ENCODE peak calls at places on chromosomes 3 and 15, in ten cellular contexts. B is PC-9, I is AG10803, J is IMR-90, C is GM12865, G is left ventricle myocardium inferior, M is adrenal gland, A is osteoblast, V is right atrium auricular region, N is psoas muscle. E is an unnamed sample.

GRCh38 chr3:153621988-153622387 is 460.0 kb downstream of the RAP2B start:
- DNase-seq in V (no peak), G (no peak), C (peak; percentile 62), A (no peak), N (no peak), J (no peak), M (no peak), I (no peak), B (no peak), E (no peak)

GRCh38 chr3:187551419-187551818 is 118.8 kb downstream of the SST start:
- DNase-seq in A (no peak), V (no peak), B (no peak), I (peak; percentile 80), M (no peak), J (peak; percentile 6), C (no peak), G (no peak), N (no peak), E (no peak)

GRCh38 chr3:71171246-71171645 is 412.3 kb downstream of the FOXP1 start:
- DNase-seq in B (no peak), V (no peak), C (no peak), A (no peak), G (no peak), I (no peak), M (no peak), J (no peak), N (no peak), E (no peak)

GRCh38 chr15:87764461-87765236 is 491.9 kb downstream of the NTRK3 start:
- DNase-seq in A (peak; percentile 81), M (no peak), C (no peak), N (no peak), B (no peak), G (no peak), J (peak; percentile 72), V (no peak), I (peak; percentile 90), E (peak; percentile 63)

GRCh38 chr3:129620828-129621605 is 14.5 kb upstream of the PLXND1 start:
- DNase-seq in J (no peak), M (peak; percentile 24), I (no peak), B (no peak), G (no peak), A (peak; percentile 53), N (no peak), C (no peak), V (no peak), E (no peak)

GRCh38 chr15:43777293-43777819 is 590 bp upstream of the ELL3 start:
- DNase-seq in B (peak; percentile 77), A (peak; percentile 80), J (peak; percentile 55), C (peak; percentile 93), N (peak; percentile 76), M (peak; percentile 84), I (peak; percentile 60), G (peak; percentile 77), V (peak; percentile 83), E (peak; percentile 75)

GRCh38 chr3:67863869-67864268 is 209.5 kb upstream of the SUCLG2 start:
- DNase-seq in M (no peak), B (no peak), G (no peak), N (no peak), J (peak; percentile 16), C (peak; percentile 9), I (no peak), A (no peak), V (no peak), E (no peak)

GRCh38 chr3:178847170-178847569 is 224.4 kb downstream of the ZMAT3 start:
- DNase-seq in M (no peak), C (no peak), A (no peak), G (no peak), B (no peak), J (no peak), I (peak; percentile 19), N (no peak), V (no peak), E (peak; percentile 19)

GRCh38 chr3:183515968-183516851 is 39.3 kb downstream of the KLHL6 start:
- DNase-seq in V (no peak), M (no peak), B (no peak), N (no peak), A (no peak), G (no peak), I (no peak), C (peak; percentile 87), J (no peak), E (no peak)

GRCh38 chr3:9296241-9296640 is 46.8 kb upstream of the SRGAP3 start:
- DNase-seq in I (no peak), J (no peak), M (no peak), A (no peak), N (no peak), C (no peak), V (no peak), B (no peak), G (no peak), E (no peak)

GRCh38 chr3:9295007-9295406 is 45.6 kb upstream of the SRGAP3 start:
- DNase-seq in B (no peak), V (no peak), J (no peak), C (no peak), A (no peak), G (no peak), I (no peak), M (no peak), N (no peak), E (no peak)

GRCh38 chr3:9291991-9292390 is 42.5 kb upstream of the SRGAP3 start:
- DNase-seq in A (no peak), C (no peak), J (no peak), G (no peak), N (no peak), V (no peak), M (no peak), I (no peak), B (no peak), E (no peak)

GRCh38 chr3:9290556-9290955 is 41.1 kb upstream of the SRGAP3 start:
- DNase-seq in A (no peak), M (no peak), V (no peak), B (no peak), G (no peak), I (peak; percentile 6), C (no peak), N (no peak), J (no peak), E (no peak)

GRCh38 chr3:9293066-9293465 is 43.6 kb upstream of the SRGAP3 start:
- DNase-seq in A (no peak), V (no peak), M (no peak), J (no peak), G (no peak), N (no peak), C (no peak), I (no peak), B (no peak), E (no peak)
- TF ChIP-seq CTCF in A (no peak), V (no peak), M (no peak), J (no peak), G (no peak), N (no peak), C (no peak), I (no peak), B (no peak), E (no peak)

GRCh38 chr3:159762238-159762637 is 226.4 kb upstream of the IL12A start:
- DNase-seq in G (no peak), M (no peak), V (no peak), I (peak; percentile 83), C (no peak), N (no peak), J (no peak), B (peak; percentile 61), A (peak; percentile 63), E (no peak)
- H3K4me3 ChIP-seq in G (peak overlapping the region; percentile 90), M (no peak overlapping the region), V (no peak overlapping the region), I (peak overlapping the region; percentile 85), C (no peak overlapping the region), N (peak overlapping the region; percentile 82), J (no peak overlapping the region), B (peak overlapping the region; percentile 61), A (peak overlapping the region; percentile 92), E (no peak overlapping the region)

GRCh38 chr3:126104742-126105605 is 21.1 kb upstream of the SLC41A3 start:
- DNase-seq in B (no peak), N (no peak), I (no peak), G (no peak), A (no peak), V (peak; percentile 38), C (no peak), J (no peak), M (no peak), E (no peak)

GRCh38 chr3:126102530-126102951 is 18.6 kb upstream of the SLC41A3 start:
- DNase-seq in M (no peak), A (peak; percentile 93), I (peak; percentile 81), J (peak; percentile 19), V (peak; percentile 75), G (no peak), N (peak; percentile 55), C (no peak), B (no peak), E (no peak)

GRCh38 chr3:126103121-126104027 is 19.4 kb upstream of the SLC41A3 start:
- DNase-seq in J (no peak), A (peak; percentile 54), M (no peak), C (peak; percentile 28), V (peak; percentile 55), N (no peak), G (no peak), B (no peak), I (no peak), E (no peak)

GRCh38 chr3:126105691-126106187 is 21.8 kb upstream of the SLC41A3 start:
- DNase-seq in J (no peak), N (no peak), G (no peak), I (no peak), V (peak; percentile 52), M (no peak), B (no peak), A (peak; percentile 63), C (no peak), E (no peak)

DNA sequence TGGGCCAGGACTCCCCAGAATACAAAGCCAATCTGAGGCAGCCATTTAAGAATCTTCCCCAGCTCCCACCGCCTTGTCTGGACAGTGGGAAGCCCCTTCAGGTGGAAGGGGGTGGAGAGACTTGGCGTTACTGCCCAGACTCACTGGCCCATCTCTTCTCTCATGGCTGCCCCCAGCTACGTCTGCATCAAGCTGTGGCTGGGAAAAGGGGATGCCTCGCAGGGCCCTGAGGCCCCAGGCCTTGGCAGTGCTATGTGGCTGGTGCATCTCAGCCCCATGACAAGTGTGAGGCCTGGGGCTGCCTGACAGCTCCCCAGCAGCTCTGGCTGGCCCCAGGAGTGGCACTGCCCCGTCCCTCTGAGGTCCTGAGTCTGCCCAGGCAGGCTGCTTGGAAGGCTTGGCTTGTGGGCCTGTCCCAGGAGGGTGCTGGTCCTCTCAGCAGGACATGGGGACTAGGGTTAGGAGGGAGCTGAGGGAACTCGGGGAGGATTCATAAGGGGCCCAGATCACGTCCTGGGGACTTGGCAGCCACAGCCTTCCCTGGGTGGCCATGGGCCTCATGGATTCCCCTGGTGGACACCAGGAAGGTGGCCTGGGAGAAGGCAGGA is 20.2 kb upstream of the SLC41A3 start:
- DNase-seq in G (no peak), I (no peak), A (no peak), N (no peak), B (no peak), M (no peak), V (peak; percentile 55), C (no peak), J (no peak), E (no peak)
- TF ChIP-seq CTCF in G (no peak), I (no peak), A (no peak), N (no peak), B (no peak), M (no peak), V (no peak), C (no peak), J (no peak), E (no peak)

DNA sequence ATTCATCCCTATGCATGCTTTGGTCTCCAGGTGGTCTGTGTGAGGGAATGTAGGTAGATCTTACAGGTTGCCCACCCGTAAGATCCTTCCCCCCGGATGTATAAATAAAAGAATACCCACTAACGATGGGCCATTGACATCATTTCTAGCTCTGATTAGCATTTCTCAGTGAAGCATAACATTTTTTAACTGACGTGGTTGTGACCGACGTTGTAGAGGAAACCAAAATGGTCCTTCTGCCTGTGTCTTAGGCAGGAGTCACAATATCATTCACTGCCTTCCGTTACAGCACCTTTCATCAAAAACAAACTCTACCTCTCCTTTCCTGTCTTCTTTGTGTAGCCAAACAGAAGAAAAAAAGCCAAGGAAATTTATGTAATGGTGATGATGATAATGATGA is 27.3 kb upstream of the UMPS start:
- DNase-seq in I (no peak), C (no peak), J (no peak), A (no peak), V (no peak), G (no peak), N (no peak), M (no peak), B (no peak), E (no peak)
- H3K4me3 ChIP-seq in I (no peak overlapping the region), C (no peak overlapping the region), J (no peak overlapping the region), A (no peak overlapping the region), V (no peak overlapping the region), G (no peak overlapping the region), N (no peak overlapping the region), M (no peak overlapping the region), B (no peak overlapping the region), E (no peak overlapping the region)